ENCODE peak calls at places on chromosome 1, in four cellular contexts. H is spleen, U is DND-41, K is Caco-2. W is an unnamed sample.

GRCh38 chr1:221756830-221757551 is 15.1 kb upstream of the DUSP10 start:
- DNase-seq in K (no peak), U (no peak), H (no peak), W (no peak)

GRCh38 chr1:54971317-54971791 is 9.1 kb upstream of the TMEM61 start:
- DNase-seq in U (no peak), H (no peak), K (no peak), W (peak)

GRCh38 chr1:151968058-151968457 is 25.6 kb downstream of the S100A10 start:
- DNase-seq in K (peak), H (no peak), U (peak), W (peak)

GRCh38 chr1:160205242-160205973 is at the start of gene PEA15:
- DNase-seq in H (peak), K (peak), U (peak), W (peak)

GRCh38 chr1:93704063-93704462 is 22.4 kb upstream of the BCAR3 start:
- DNase-seq in H (no peak), U (no peak), K (no peak), W (peak)

GRCh38 chr1:40743860-40744259 is 39.7 kb upstream of the KCNQ4 start:
- DNase-seq in H (no peak), U (no peak), K (no peak), W (no peak)

GRCh38 chr1:200139661-200140250 is 112.2 kb downstream of the NR5A2 start:
- DNase-seq in K (peak), H (no peak), U (peak), W (peak)

GRCh38 chr1:218401896-218402770 is 57.0 kb downstream of the TGFB2 start:
- DNase-seq in H (no peak), K (peak), U (no peak), W (no peak)

GRCh38 chr1:61428146-61428545 is 296.8 kb downstream of the TM2D1 start:
- DNase-seq in U (no peak), K (no peak), H (no peak), W (no peak)

GRCh38 chr1:28087614-28088167 is 719 bp downstream of the EYA3 start:
- DNase-seq in U (peak), K (peak), H (no peak), W (no peak)

DNA sequence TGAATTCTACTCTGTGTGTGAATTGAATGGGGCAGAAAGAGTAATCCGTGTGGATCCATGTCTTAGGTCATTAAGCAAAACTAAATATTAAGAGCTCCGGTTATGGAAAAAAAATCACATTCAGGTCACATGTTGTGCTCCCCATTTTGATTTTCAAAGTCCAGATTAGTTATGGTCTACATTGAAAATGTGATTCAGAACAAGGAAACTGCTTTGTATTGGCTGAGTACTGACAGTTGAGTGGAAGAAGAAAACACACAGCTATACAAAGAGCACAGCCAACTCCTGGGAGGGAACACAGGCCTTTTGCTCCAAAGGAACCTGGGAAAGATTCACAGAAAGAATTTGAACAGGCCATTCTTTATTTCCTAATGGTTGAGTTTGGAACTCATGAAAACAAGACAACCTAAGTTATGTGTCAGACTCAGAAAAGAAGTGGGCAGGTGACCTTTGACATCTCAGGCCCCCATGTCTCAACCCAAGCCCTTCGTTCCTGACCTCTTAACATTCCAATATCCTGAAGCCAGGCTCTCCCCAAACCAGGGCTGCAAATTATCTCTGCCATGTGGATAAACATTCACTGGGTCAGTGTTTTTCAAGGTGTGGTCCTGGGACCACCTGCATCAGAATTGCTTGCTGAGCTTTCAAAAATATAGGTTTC is 159.3 kb upstream of the LMO4 start:
- DNase-seq in U (no peak), K (no peak), H (no peak), W (no peak)
- TF ChIP-seq CTCF in U (no peak), K (no peak), H (no peak), W (no peak)

DNA sequence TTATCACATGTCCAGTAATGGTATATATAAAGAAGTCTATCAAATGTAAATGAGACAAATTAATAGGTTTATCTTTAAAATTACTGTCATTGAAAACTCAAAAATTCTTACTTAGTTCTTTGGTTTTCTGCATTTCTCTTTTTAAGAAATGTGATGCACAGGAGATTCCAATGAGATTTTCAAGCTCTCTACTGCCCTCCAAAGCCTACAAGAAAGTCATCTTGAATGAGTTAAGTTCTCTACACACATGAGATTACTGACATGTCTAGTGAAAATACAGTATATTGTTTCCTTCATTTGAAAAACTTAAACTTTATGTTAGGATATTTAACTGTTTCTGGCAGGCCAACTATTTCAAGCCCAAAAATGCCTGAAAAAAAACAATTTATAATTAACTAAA is 68.8 kb downstream of the ITGB3BP start:
- DNase-seq in U (no peak), H (no peak), K (no peak), W (no peak)
- TF ChIP-seq CTCF in U (no peak), H (no peak), K (no peak), W (no peak)

DNA sequence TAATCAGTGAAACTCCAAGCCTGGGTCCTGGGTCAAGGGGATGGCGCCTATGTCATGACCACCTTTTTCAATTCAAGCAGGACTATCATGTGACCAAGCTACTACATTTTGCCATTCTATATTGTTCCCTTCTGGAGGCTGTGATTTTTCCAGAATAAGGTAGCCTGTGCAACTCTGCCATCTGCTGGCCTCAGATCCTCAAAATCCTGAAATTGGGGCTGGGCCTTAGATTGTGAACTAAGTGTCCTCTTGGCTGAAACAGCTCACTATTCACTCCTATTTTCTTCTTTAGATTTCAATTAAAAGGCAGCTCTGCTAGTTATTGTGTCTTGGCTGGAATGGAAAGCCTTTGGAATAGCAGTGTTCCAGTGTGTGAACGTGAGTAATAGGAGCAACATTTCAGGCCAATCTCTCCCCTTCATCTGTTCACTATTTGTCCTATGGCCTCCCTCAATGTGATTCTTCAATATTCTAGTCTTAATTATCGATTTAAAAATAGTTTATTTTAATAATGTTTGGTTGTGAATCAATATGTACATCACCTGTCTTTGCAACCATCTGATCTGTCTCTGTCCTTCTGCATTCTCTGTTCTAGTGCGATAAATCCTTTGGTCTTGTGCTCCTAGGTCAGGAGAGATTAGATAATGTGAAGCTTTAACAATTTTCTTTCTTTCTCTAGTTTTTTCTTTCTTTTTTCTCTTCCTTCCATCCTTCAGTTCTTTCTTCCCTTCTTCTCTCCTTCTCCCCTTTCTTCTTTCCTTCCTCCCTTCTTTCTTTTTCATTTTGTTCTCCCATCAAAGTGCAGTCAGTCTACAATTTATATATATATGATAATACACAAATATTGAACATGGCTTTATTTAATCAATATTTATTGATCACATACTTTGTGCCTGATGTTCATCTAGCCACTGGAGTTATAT is 69.8 kb downstream of the CR1 start:
- DNase-seq in U (peak), K (peak), H (no peak), W (no peak)
- TF ChIP-seq CTCF in U (peak), K (peak), H (no peak), W (peak)

DNA sequence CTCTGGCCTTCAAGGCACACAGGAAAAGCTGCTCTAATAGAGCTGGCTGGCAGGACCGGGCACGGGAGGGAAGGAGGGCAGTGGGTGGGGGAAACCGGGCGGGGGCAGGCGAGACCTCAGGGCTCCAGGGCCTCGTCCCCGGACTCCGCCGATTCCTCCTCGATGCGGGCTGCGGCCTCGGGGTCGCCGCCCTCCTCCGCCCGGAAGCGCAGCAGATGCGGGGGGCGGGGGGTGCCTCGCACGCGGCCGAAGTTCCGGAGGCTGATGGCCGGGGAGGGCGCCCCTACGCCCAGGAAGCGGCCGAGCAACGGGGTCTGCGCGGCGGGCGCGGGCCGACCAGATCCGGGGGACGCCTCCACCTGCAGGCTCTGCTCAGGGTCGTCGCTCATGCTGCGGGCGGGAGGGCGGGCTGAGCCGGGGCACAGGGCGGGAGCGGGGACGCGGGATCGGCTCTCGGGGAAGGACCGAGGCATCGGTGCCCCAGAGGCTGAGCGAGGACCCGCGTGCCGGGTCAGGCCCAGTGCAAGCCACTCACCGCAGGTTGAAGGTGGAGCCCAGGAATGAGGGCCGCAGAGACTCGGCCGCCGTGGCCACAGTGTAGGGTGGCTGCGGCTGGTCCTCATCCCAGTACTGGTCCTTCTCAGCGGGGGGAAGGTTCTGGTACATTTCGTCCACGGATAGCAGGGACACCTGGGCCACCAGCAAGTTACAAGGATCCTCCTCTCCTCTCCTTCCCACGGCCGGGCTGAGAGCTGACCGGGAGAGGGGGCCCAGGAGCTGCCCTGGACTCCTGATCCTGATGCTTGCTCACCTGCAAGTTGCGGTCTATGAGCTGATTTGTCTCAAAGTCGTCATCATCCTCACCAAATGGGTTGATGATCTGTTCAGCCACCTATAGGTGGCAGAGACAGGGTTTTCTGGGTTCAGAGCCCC is 3.6 kb downstream of the BEST4 start:
- DNase-seq in H (peak), U (no peak), K (no peak), W (peak)
- TF ChIP-seq CTCF in H (peak), U (no peak), K (no peak), W (no peak)

DNA sequence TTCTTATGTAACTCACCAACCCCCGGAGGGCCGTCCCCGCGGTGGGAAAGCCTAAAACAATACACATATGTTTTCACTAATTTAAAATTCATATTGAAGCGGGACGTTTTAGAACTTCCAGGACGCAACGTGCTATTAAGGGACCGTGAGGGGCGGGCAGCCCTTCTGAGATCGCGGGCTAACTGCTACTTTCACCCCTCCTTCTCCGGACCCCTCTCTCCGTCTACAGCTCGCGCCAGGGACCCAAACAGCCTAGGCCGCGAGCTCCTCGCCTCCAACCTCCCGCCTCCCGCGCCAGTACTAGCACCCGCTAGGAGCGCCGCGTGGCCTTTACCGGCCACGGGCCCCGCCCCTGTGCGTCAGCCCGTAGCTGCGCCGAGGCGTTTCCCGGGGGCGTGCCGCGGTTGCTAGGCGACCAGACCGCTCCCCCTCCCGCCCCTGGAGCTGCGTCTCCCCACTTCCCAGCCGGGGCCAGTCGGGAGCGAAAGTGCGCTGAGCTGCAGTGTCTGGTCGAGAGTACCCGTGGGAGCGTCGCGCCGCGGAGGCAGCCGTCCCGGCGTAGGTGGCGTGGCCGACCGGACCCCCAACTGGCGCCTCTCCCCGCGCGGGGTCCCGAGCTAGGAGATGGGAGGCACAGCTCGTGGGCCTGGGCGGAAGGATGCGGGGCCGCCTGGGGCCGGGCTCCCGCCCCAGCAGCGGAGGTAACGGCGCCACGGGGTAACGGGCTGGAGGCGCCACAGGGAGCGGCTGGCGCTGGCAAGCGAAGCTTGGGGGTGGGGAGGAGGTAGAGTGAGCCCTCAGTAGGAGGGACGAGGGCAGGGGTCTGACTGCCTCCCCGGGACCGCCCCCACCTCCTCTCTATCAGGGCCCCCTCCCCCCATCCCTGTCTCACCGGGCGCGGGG is at the start of gene DYRK3:
- DNase-seq in U (peak), H (peak), K (peak), W (peak)
- TF ChIP-seq CTCF in U (peak), H (no peak), K (no peak), W (no peak)

GRCh38 chr1:39170731-39171375 is 33.6 kb upstream of the MACF1 start:
- DNase-seq in K (peak), H (no peak), U (no peak), W (no peak)

GRCh38 chr1:39177641-39178040 is 26.9 kb upstream of the MACF1 start:
- DNase-seq in K (no peak), H (no peak), U (no peak), W (no peak)

GRCh38 chr1:39173995-39174380 is 30.5 kb upstream of the MACF1 start:
- DNase-seq in H (no peak), K (no peak), U (no peak), W (no peak)

GRCh38 chr1:39174400-39175081 is 30.0 kb upstream of the MACF1 start:
- DNase-seq in H (no peak), U (no peak), K (no peak), W (no peak)

GRCh38 chr1:39173119-39173994 is 31.1 kb upstream of the MACF1 start:
- DNase-seq in H (no peak), U (no peak), K (no peak), W (no peak)
- TF ChIP-seq CTCF in H (no peak), U (peak), K (no peak), W (no peak)

GRCh38 chr1:19416919-19417441 is 68.4 kb downstream of the CAPZB start:
- DNase-seq in H (no peak), K (no peak), U (no peak), W (no peak)
- TF ChIP-seq CTCF in H (no peak), K (no peak), U (no peak), W (no peak)

GRCh38 chr1:91676030-91676429 is 175.4 kb downstream of the CDC7 start:
- DNase-seq in K (no peak), U (no peak), H (no peak), W (no peak)
- TF ChIP-seq CTCF in K (no peak), U (no peak), H (no peak), W (no peak)

W was measured in GM13977.